ENCODE peak calls at places on chromosomes 11 and 22, in nine cellular contexts. One of them, this sample, is unnamed.
A peak's percentile ranks its signal among the peaks of the same experiment; 100 is the strongest.

GRCh38 chr22:27128461-27129080 is 471.2 kb downstream of the MIAT start:
- DNase-seq in kidney glomerular epithelial cell: no peak
- DNase-seq in ELR: no peak
- DNase-seq in AG08395: no peak
- DNase-seq in foreskin keratinocyte: no peak
- DNase-seq in neural progenitor cell: no peak
- DNase-seq in COR-L47: no peak
- DNase-seq in heart right ventricle: no peak
- DNase-seq in RPMI7951: no peak
- DNase-seq in this sample: no peak

GRCh38 chr11:89491141-89491690 is at the start of gene NOX4:
- DNase-seq in AG08395: peak; percentile 31
- DNase-seq in kidney glomerular epithelial cell: peak; percentile 34
- DNase-seq in RPMI7951: peak; percentile 40
- DNase-seq in foreskin keratinocyte: no peak
- DNase-seq in heart right ventricle: peak; percentile 21
- DNase-seq in COR-L47: no peak
- DNase-seq in ELR: peak; percentile 47
- DNase-seq in neural progenitor cell: peak; percentile 88
- DNase-seq in this sample: no peak

GRCh38 chr11:75313457-75314272 is 37.8 kb downstream of the ARRB1 start:
- DNase-seq in AG08395: peak; percentile 78
- DNase-seq in COR-L47: no peak
- DNase-seq in heart right ventricle: peak; percentile 72
- DNase-seq in RPMI7951: peak; percentile 84
- DNase-seq in ELR: peak; percentile 76
- DNase-seq in foreskin keratinocyte: no peak
- DNase-seq in kidney glomerular epithelial cell: no peak
- DNase-seq in neural progenitor cell: peak; percentile 54
- DNase-seq in this sample: peak; percentile 81

GRCh38 chr11:65063532-65063931 is 5.2 kb upstream of the NAALADL1 start:
- DNase-seq in kidney glomerular epithelial cell: no peak
- DNase-seq in foreskin keratinocyte: no peak
- DNase-seq in AG08395: no peak
- DNase-seq in ELR: no peak
- DNase-seq in COR-L47: no peak
- DNase-seq in neural progenitor cell: no peak
- DNase-seq in heart right ventricle: no peak
- DNase-seq in RPMI7951: no peak
- DNase-seq in this sample: no peak

GRCh38 chr11:65078151-65078550 is 5.7 kb downstream of the CDCA5 start:
- DNase-seq in heart right ventricle: no peak
- DNase-seq in RPMI7951: peak; percentile 32
- DNase-seq in ELR: peak; percentile 54
- DNase-seq in COR-L47: no peak
- DNase-seq in foreskin keratinocyte: no peak
- DNase-seq in neural progenitor cell: peak; percentile 57
- DNase-seq in kidney glomerular epithelial cell: peak; percentile 37
- DNase-seq in AG08395: peak; percentile 51
- DNase-seq in this sample: no peak

GRCh38 chr11:75635009-75635909 is 33.6 kb downstream of the MAP6 start:
- DNase-seq in foreskin keratinocyte: no peak
- DNase-seq in AG08395: peak; percentile 72
- DNase-seq in ELR: peak; percentile 10
- DNase-seq in COR-L47: peak; percentile 75
- DNase-seq in heart right ventricle: peak; percentile 29
- DNase-seq in RPMI7951: no peak
- DNase-seq in neural progenitor cell: peak; percentile 14
- DNase-seq in kidney glomerular epithelial cell: no peak
- DNase-seq in this sample: no peak

GRCh38 chr22:38175206-38176118 is 6.2 kb downstream of the PLA2G6 start:
- DNase-seq in neural progenitor cell: no peak
- DNase-seq in heart right ventricle: no peak
- DNase-seq in foreskin keratinocyte: no peak
- DNase-seq in COR-L47: no peak
- DNase-seq in kidney glomerular epithelial cell: no peak
- DNase-seq in RPMI7951: no peak
- DNase-seq in AG08395: no peak
- DNase-seq in ELR: no peak
- DNase-seq in this sample: no peak

GRCh38 chr11:131884461-131885073 is 514.2 kb downstream of the NTM start:
- DNase-seq in COR-L47: no peak
- DNase-seq in heart right ventricle: no peak
- DNase-seq in ELR: peak; percentile 16
- DNase-seq in neural progenitor cell: no peak
- DNase-seq in RPMI7951: peak; percentile 75
- DNase-seq in kidney glomerular epithelial cell: peak; percentile 83
- DNase-seq in AG08395: no peak
- DNase-seq in foreskin keratinocyte: no peak
- DNase-seq in this sample: no peak

GRCh38 chr11:118290923-118291322 is 13.6 kb upstream of the CD3E start:
- DNase-seq in kidney glomerular epithelial cell: no peak
- DNase-seq in neural progenitor cell: peak; percentile 49
- DNase-seq in foreskin keratinocyte: no peak
- DNase-seq in ELR: peak; percentile 57
- DNase-seq in heart right ventricle: peak; percentile 22
- DNase-seq in RPMI7951: peak; percentile 24
- DNase-seq in AG08395: no peak
- DNase-seq in COR-L47: no peak
- DNase-seq in this sample: peak; percentile 51

GRCh38 chr11:69772646-69773045 is 2.5 kb downstream of the FGF4 start:
- DNase-seq in RPMI7951: no peak
- DNase-seq in AG08395: no peak
- DNase-seq in kidney glomerular epithelial cell: no peak
- DNase-seq in foreskin keratinocyte: no peak
- DNase-seq in heart right ventricle: no peak
- DNase-seq in neural progenitor cell: no peak
- DNase-seq in COR-L47: no peak
- DNase-seq in ELR: no peak
- DNase-seq in this sample: no peak

GRCh38 chr11:73965076-73965763 is 14.4 kb downstream of the DNAJB13 start:
- DNase-seq in heart right ventricle: no peak
- DNase-seq in foreskin keratinocyte: no peak
- DNase-seq in kidney glomerular epithelial cell: no peak
- DNase-seq in COR-L47: no peak
- DNase-seq in AG08395: peak; percentile 31
- DNase-seq in ELR: peak; percentile 23
- DNase-seq in neural progenitor cell: peak; percentile 26
- DNase-seq in RPMI7951: peak; percentile 64
- DNase-seq in this sample: no peak

GRCh38 chr22:29072979-29073617 is at the start of gene KREMEN1:
- DNase-seq in foreskin keratinocyte: no peak
- DNase-seq in COR-L47: no peak
- DNase-seq in kidney glomerular epithelial cell: no peak
- DNase-seq in RPMI7951: no peak
- DNase-seq in heart right ventricle: peak; percentile 23
- DNase-seq in neural progenitor cell: peak; percentile 34
- DNase-seq in AG08395: no peak
- DNase-seq in ELR: no peak
- DNase-seq in this sample: no peak

GRCh38 chr11:1570896-1571759 is 943 bp downstream of the DUSP8 start:
- DNase-seq in neural progenitor cell: peak; percentile 70
- DNase-seq in RPMI7951: no peak
- DNase-seq in kidney glomerular epithelial cell: peak; percentile 6
- DNase-seq in AG08395: no peak
- DNase-seq in COR-L47: peak; percentile 66
- DNase-seq in ELR: no peak
- DNase-seq in foreskin keratinocyte: no peak
- DNase-seq in heart right ventricle: no peak
- DNase-seq in this sample: no peak

GRCh38 chr11:44445500-44446340 is 119.7 kb upstream of the CD82 start:
- DNase-seq in kidney glomerular epithelial cell: no peak
- DNase-seq in ELR: peak; percentile 1
- DNase-seq in COR-L47: no peak
- DNase-seq in RPMI7951: no peak
- DNase-seq in neural progenitor cell: no peak
- DNase-seq in AG08395: no peak
- DNase-seq in heart right ventricle: no peak
- DNase-seq in foreskin keratinocyte: peak; percentile 71
- DNase-seq in this sample: no peak